ENCODE peak calls at places on chromosomes 5 and 9, in seven cellular contexts. L, H, B, P, U, N and I are unnamed samples.

GRCh38 chr5:36398137-36398536 is 96.4 kb upstream of the RANBP3L start:
- DNase-seq in P (peak; percentile 14), N (no peak), U (peak; percentile 17), L (no peak), B (no peak), H (no peak), I (no peak)

GRCh38 chr5:42005561-42006153 is 80.6 kb downstream of the FBXO4 start:
- DNase-seq in P (peak; percentile 19), B (no peak), H (no peak), L (no peak), U (peak; percentile 24), N (no peak), I (no peak)

GRCh38 chr9:19239955-19240354 is 9.5 kb downstream of the DENND4C start:
- DNase-seq in U (peak; percentile 25), N (no peak), L (no peak), B (no peak), H (no peak), P (no peak), I (no peak)

GRCh38 chr9:123360161-123361085 is 4.4 kb downstream of the CRB2 start:
- DNase-seq in L (peak; percentile 75), U (no peak), B (peak; percentile 64), H (peak; percentile 80), P (peak; percentile 56), N (peak; percentile 86), I (peak; percentile 93)

GRCh38 chr5:55440188-55440646 is 94.5 kb downstream of the PLPP1 start:
- DNase-seq in B (no peak), L (no peak), U (peak; percentile 34), P (no peak), H (peak; percentile 44), N (no peak), I (no peak)

GRCh38 chr5:108212775-108213346 is 169.0 kb downstream of the FBXL17 start:
- DNase-seq in U (peak; percentile 70), B (no peak), N (no peak), L (no peak), P (peak; percentile 21), H (no peak), I (no peak)

GRCh38 chr9:116155700-116156045 is 2.1 kb downstream of the PAPPA start:
- DNase-seq in L (no peak), N (no peak), B (no peak), H (no peak), P (no peak), U (peak; percentile 75), I (no peak)

GRCh38 chr9:121811140-121811539 is 159.7 kb downstream of the DAB2IP start:
- DNase-seq in U (no peak), L (no peak), B (no peak), N (no peak), P (no peak), H (no peak), I (no peak)

GRCh38 chr5:137370096-137370495 is 129.0 kb downstream of the SPOCK1 start:
- DNase-seq in P (no peak), L (no peak), U (no peak), B (no peak), H (no peak), N (no peak), I (no peak)

GRCh38 chr5:79111960-79112702 is 522 bp downstream of the BHMT start:
- DNase-seq in P (no peak), N (no peak), U (no peak), L (peak; percentile 32), B (no peak), H (no peak), I (no peak)

GRCh38 chr5:37710965-37711364 is 128.9 kb downstream of the GDNF start:
- DNase-seq in B (no peak), L (no peak), P (no peak), N (no peak), H (no peak), U (peak; percentile 21), I (no peak)

GRCh38 chr9:75499812-75500211 is 390.7 kb upstream of the PCSK5 start:
- DNase-seq in U (no peak), L (no peak), N (no peak), H (no peak), B (no peak), P (no peak), I (no peak)

GRCh38 chr9:135255843-135256567 is 168.5 kb downstream of the OLFM1 start:
- DNase-seq in N (no peak), P (no peak), H (no peak), U (no peak), B (no peak), L (no peak), I (no peak)

GRCh38 chr5:57735754-57736153 is 253.1 kb upstream of the ACTBL2 start:
- DNase-seq in U (peak; percentile 96), H (no peak), P (peak; percentile 76), B (no peak), N (no peak), L (no peak), I (no peak)

GRCh38 chr5:134438641-134439621 is 27.2 kb upstream of the CDKN2AIPNL start:
- DNase-seq in N (no peak), B (no peak), P (peak; percentile 47), U (peak; percentile 98), H (no peak), L (peak; percentile 38), I (no peak)

GRCh38 chr5:146426853-146427618 is 20.1 kb upstream of the TCERG1 start:
- DNase-seq in U (peak; percentile 52), B (no peak), N (no peak), L (no peak), P (peak; percentile 34), H (no peak), I (no peak)

GRCh38 chr9:126503333-126504085 is 110.2 kb upstream of the LMX1B start:
- DNase-seq in P (no peak), H (no peak), U (peak; percentile 51), L (no peak), N (no peak), B (no peak), I (no peak)

GRCh38 chr5:125209650-125210049 is 463.2 kb upstream of the ZNF608 start:
- DNase-seq in H (no peak), L (no peak), N (no peak), P (no peak), U (no peak), B (no peak), I (no peak)

GRCh38 chr9:4301971-4302427 is 2.1 kb upstream of the GLIS3 start:
- DNase-seq in U (peak; percentile 96), H (peak; percentile 31), P (peak; percentile 57), L (no peak), B (no peak), N (no peak), I (no peak)

GRCh38 chr9:96554326-96554725 is 65.3 kb downstream of the CDC14B start:
- DNase-seq in P (no peak), H (no peak), N (no peak), L (no peak), B (no peak), U (peak; percentile 43), I (no peak)

GRCh38 chr5:144203750-144204596 is 33.3 kb downstream of the KCTD16 start:
- DNase-seq in H (peak; percentile 61), N (peak; percentile 53), U (peak; percentile 82), P (peak; percentile 79), B (peak; percentile 49), L (peak; percentile 42), I (no peak)

GRCh38 chr9:36911037-36911436 is 123.0 kb downstream of the PAX5 start:
- DNase-seq in L (no peak), P (no peak), H (no peak), U (no peak), N (no peak), B (no peak), I (no peak)
- TF ChIP-seq CTCF in L (no peak), P (no peak), H (no peak), U (no peak), N (no peak), B (peak; percentile 13), I (peak; percentile 28)

GRCh38 chr5:109816732-109817131 is 127.0 kb downstream of the MAN2A1 start:
- DNase-seq in B (no peak), H (no peak), L (no peak), P (no peak), N (no peak), U (no peak), I (no peak)

DNA sequence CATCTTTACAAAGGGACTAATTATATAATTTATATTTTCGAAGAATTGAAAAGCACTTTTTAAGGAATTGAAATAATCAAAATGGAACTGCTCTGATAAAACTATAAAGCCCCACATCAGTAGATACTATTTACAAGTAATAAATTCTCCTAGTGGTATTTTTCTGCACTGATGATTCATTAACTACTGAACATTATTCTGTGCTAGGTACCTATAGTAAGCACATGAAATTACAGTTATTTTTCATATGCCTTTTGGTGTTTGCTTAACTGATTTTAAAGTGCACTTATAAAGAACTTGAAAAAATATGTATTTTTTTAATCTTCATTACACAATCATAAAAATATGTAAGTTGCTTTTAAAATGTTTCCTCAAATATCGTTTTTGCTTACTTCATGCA is 123.0 kb downstream of the MAN2A1 start:
- DNase-seq in B (no peak), L (no peak), U (peak; percentile 5), P (no peak), N (no peak), H (no peak), I (no peak)
- TF ChIP-seq CTCF in B (no peak), L (no peak), U (no peak), P (no peak), N (no peak), H (no peak), I (no peak)

DNA sequence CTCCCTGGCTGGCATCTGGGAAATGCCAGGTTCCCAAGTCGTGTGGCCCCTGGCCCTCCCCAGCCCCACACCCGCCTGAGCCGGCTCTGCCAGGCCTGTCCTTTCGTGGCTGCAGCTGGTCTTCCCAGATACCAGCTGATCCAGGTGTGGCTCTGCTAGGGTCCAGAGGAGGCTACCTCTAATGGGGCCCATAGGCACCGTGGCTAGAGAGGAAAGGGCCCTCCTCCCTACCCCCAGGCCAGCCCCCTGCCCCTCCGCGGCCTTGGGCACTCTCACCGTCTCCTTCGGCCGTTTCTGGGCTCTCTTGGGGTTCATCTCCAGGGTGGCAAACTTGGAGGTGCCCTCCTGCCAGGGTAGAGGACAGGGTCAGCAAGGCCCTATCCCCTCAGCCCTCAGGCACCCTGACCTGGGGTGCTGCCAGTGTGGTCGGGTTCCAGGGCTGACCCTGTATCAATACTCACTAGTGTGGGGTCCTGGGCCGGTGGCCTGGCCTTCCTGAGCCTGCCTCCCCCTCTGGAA is 17.0 kb downstream of the RALGDS start:
- DNase-seq in N (no peak), P (no peak), U (no peak), B (no peak), L (peak; percentile 22), H (no peak), I (no peak)
- TF ChIP-seq CTCF in N (no peak), P (no peak), U (no peak), B (no peak), L (no peak), H (no peak), I (no peak)

DNA sequence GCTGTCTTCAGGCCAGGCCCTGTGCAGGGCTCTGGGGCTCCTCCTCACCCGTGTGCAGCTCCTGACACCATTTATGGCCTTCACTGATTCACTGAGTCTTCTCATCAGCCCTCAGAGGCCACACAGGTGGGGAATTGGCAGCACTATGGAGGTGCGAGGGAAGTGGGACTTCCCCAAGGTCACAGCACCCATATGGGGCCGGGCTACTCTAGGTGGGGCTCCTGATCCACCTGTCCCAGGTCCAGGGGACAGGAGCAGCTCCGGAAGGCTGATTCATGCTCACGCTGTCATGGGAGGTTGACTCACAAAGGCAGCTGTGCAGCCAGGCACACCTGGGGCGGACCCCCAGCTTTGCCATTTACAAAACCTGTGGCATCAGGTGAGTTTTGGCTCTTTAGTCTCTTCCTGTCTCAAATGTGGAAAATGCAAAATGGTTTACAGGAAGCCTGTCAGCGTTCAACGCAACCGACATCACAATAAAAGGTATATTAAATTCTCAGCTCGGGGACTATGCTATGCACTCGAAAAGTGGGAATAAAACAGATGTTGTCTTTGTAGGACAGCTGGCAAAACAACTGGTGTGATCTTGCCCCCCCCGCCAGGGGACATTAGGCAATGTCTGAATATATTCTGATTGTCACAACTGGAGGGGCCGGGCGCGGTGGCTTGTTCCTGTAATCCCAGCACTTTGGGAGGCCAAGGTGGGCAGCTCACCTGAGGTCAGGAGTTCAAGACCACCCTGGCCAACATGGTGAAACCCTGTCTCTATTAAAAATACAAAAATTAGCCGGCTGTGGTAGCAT is 15.0 kb downstream of the NAIF1 start:
- DNase-seq in P (no peak), U (no peak), B (no peak), H (no peak), L (peak; percentile 50), N (no peak), I (no peak)
- TF ChIP-seq CTCF in P (no peak), U (no peak), B (no peak), H (no peak), L (no peak), N (no peak), I (no peak)